ENCODE peak calls at places on chromosomes 4 and X, in five cellular contexts. One of them, this sample, is unnamed.

GRCh38 chr4:151804821-151805220 is 44.0 kb upstream of the GATB start:
- DNase-seq in activated CD8-positive, alpha-beta memory T cell treated with anti-CD3 and anti-CD28 coated beads for 24 hours: no peak
- DNase-seq in brain microvascular endothelial cell: no peak
- DNase-seq in naive B cell: no peak
- DNase-seq in activated CD4-positive, alpha-beta T cell treated with anti-CD3 and anti-CD28 coated beads, Interleukin-2, amount 50 U/mL, for 1 hour: no peak
- DNase-seq in this sample: no peak

GRCh38 chr4:107631568-107631967 is 88.5 kb downstream of the PAPSS1 start:
- DNase-seq in naive B cell: no peak
- DNase-seq in activated CD8-positive, alpha-beta memory T cell treated with anti-CD3 and anti-CD28 coated beads for 24 hours: no peak
- DNase-seq in activated CD4-positive, alpha-beta T cell treated with anti-CD3 and anti-CD28 coated beads, Interleukin-2, amount 50 U/mL, for 1 hour: no peak
- DNase-seq in brain microvascular endothelial cell: no peak
- DNase-seq in this sample: no peak

GRCh38 chr4:155759372-155760252 is 791 bp downstream of the GUCY1B1 start:
- DNase-seq in activated CD4-positive, alpha-beta T cell treated with anti-CD3 and anti-CD28 coated beads, Interleukin-2, amount 50 U/mL, for 1 hour: no peak
- DNase-seq in activated CD8-positive, alpha-beta memory T cell treated with anti-CD3 and anti-CD28 coated beads for 24 hours: peak
- DNase-seq in brain microvascular endothelial cell: no peak
- DNase-seq in naive B cell: peak
- DNase-seq in this sample: no peak

GRCh38 chr4:76772498-76773106 is 125.3 kb downstream of the SOWAHB start:
- DNase-seq in brain microvascular endothelial cell: peak
- DNase-seq in naive B cell: no peak
- DNase-seq in activated CD4-positive, alpha-beta T cell treated with anti-CD3 and anti-CD28 coated beads, Interleukin-2, amount 50 U/mL, for 1 hour: no peak
- DNase-seq in activated CD8-positive, alpha-beta memory T cell treated with anti-CD3 and anti-CD28 coated beads for 24 hours: no peak
- DNase-seq in this sample: no peak

GRCh38 chr4:8940792-8941491 is 69.3 kb upstream of the HMX1 start:
- DNase-seq in activated CD8-positive, alpha-beta memory T cell treated with anti-CD3 and anti-CD28 coated beads for 24 hours: no peak
- DNase-seq in brain microvascular endothelial cell: no peak
- DNase-seq in activated CD4-positive, alpha-beta T cell treated with anti-CD3 and anti-CD28 coated beads, Interleukin-2, amount 50 U/mL, for 1 hour: no peak
- DNase-seq in naive B cell: no peak
- DNase-seq in this sample: no peak

GRCh38 chrX:151458824-151459223 is 61.8 kb downstream of the VMA21 start:
- DNase-seq in activated CD8-positive, alpha-beta memory T cell treated with anti-CD3 and anti-CD28 coated beads for 24 hours: no peak
- DNase-seq in activated CD4-positive, alpha-beta T cell treated with anti-CD3 and anti-CD28 coated beads, Interleukin-2, amount 50 U/mL, for 1 hour: no peak
- DNase-seq in brain microvascular endothelial cell: peak
- DNase-seq in naive B cell: no peak
- DNase-seq in this sample: no peak

GRCh38 chr4:4781936-4782754 is 77.3 kb upstream of the MSX1 start:
- DNase-seq in activated CD4-positive, alpha-beta T cell treated with anti-CD3 and anti-CD28 coated beads, Interleukin-2, amount 50 U/mL, for 1 hour: no peak
- DNase-seq in naive B cell: no peak
- DNase-seq in activated CD8-positive, alpha-beta memory T cell treated with anti-CD3 and anti-CD28 coated beads for 24 hours: no peak
- DNase-seq in brain microvascular endothelial cell: no peak
- DNase-seq in this sample: no peak

GRCh38 chrX:115913575-115913974 is 257.0 kb upstream of the AGTR2 start:
- DNase-seq in activated CD4-positive, alpha-beta T cell treated with anti-CD3 and anti-CD28 coated beads, Interleukin-2, amount 50 U/mL, for 1 hour: no peak
- DNase-seq in brain microvascular endothelial cell: no peak
- DNase-seq in naive B cell: no peak
- DNase-seq in activated CD8-positive, alpha-beta memory T cell treated with anti-CD3 and anti-CD28 coated beads for 24 hours: no peak
- DNase-seq in this sample: no peak

GRCh38 chrX:9253211-9253610 is 211.6 kb upstream of the TBL1X start:
- DNase-seq in activated CD8-positive, alpha-beta memory T cell treated with anti-CD3 and anti-CD28 coated beads for 24 hours: no peak
- DNase-seq in activated CD4-positive, alpha-beta T cell treated with anti-CD3 and anti-CD28 coated beads, Interleukin-2, amount 50 U/mL, for 1 hour: no peak
- DNase-seq in brain microvascular endothelial cell: no peak
- DNase-seq in naive B cell: no peak
- DNase-seq in this sample: no peak

GRCh38 chrX:53280703-53281320 is 572 bp downstream of the IQSEC2 start:
- DNase-seq in activated CD4-positive, alpha-beta T cell treated with anti-CD3 and anti-CD28 coated beads, Interleukin-2, amount 50 U/mL, for 1 hour: no peak
- DNase-seq in brain microvascular endothelial cell: peak
- DNase-seq in naive B cell: no peak
- DNase-seq in activated CD8-positive, alpha-beta memory T cell treated with anti-CD3 and anti-CD28 coated beads for 24 hours: no peak
- DNase-seq in this sample: no peak

GRCh38 chrX:9656277-9656676 is 109.4 kb downstream of the GPR143 start:
- DNase-seq in naive B cell: no peak
- DNase-seq in activated CD8-positive, alpha-beta memory T cell treated with anti-CD3 and anti-CD28 coated beads for 24 hours: peak
- DNase-seq in activated CD4-positive, alpha-beta T cell treated with anti-CD3 and anti-CD28 coated beads, Interleukin-2, amount 50 U/mL, for 1 hour: no peak
- DNase-seq in brain microvascular endothelial cell: peak
- DNase-seq in this sample: no peak

GRCh38 chr4:23915459-23916132 is 25.7 kb upstream of the PPARGC1A start:
- DNase-seq in brain microvascular endothelial cell: no peak
- DNase-seq in activated CD4-positive, alpha-beta T cell treated with anti-CD3 and anti-CD28 coated beads, Interleukin-2, amount 50 U/mL, for 1 hour: no peak
- DNase-seq in naive B cell: no peak
- DNase-seq in activated CD8-positive, alpha-beta memory T cell treated with anti-CD3 and anti-CD28 coated beads for 24 hours: no peak
- DNase-seq in this sample: no peak

GRCh38 chr4:94635172-94635571 is 122.6 kb upstream of the BMPR1B start:
- DNase-seq in naive B cell: no peak
- DNase-seq in activated CD4-positive, alpha-beta T cell treated with anti-CD3 and anti-CD28 coated beads, Interleukin-2, amount 50 U/mL, for 1 hour: no peak
- DNase-seq in brain microvascular endothelial cell: no peak
- DNase-seq in activated CD8-positive, alpha-beta memory T cell treated with anti-CD3 and anti-CD28 coated beads for 24 hours: no peak
- DNase-seq in this sample: no peak

GRCh38 chr4:112358952-112359749 is 62.0 kb downstream of the ALPK1 start:
- DNase-seq in activated CD8-positive, alpha-beta memory T cell treated with anti-CD3 and anti-CD28 coated beads for 24 hours: no peak
- DNase-seq in activated CD4-positive, alpha-beta T cell treated with anti-CD3 and anti-CD28 coated beads, Interleukin-2, amount 50 U/mL, for 1 hour: no peak
- DNase-seq in brain microvascular endothelial cell: no peak
- DNase-seq in naive B cell: no peak
- DNase-seq in this sample: no peak

GRCh38 chr4:178423366-178423765 is 981.1 kb upstream of the AGA start:
- DNase-seq in naive B cell: no peak
- DNase-seq in brain microvascular endothelial cell: no peak
- DNase-seq in activated CD4-positive, alpha-beta T cell treated with anti-CD3 and anti-CD28 coated beads, Interleukin-2, amount 50 U/mL, for 1 hour: no peak
- DNase-seq in activated CD8-positive, alpha-beta memory T cell treated with anti-CD3 and anti-CD28 coated beads for 24 hours: no peak
- DNase-seq in this sample: no peak

GRCh38 chrX:24526616-24527015 is 61.5 kb downstream of the PDK3 start:
- DNase-seq in brain microvascular endothelial cell: no peak
- DNase-seq in activated CD8-positive, alpha-beta memory T cell treated with anti-CD3 and anti-CD28 coated beads for 24 hours: no peak
- DNase-seq in naive B cell: no peak
- DNase-seq in activated CD4-positive, alpha-beta T cell treated with anti-CD3 and anti-CD28 coated beads, Interleukin-2, amount 50 U/mL, for 1 hour: no peak
- DNase-seq in this sample: no peak

GRCh38 chrX:103669745-103670144 is 16.8 kb downstream of the MORF4L2 start:
- DNase-seq in activated CD8-positive, alpha-beta memory T cell treated with anti-CD3 and anti-CD28 coated beads for 24 hours: no peak
- DNase-seq in brain microvascular endothelial cell: no peak
- DNase-seq in naive B cell: no peak
- DNase-seq in activated CD4-positive, alpha-beta T cell treated with anti-CD3 and anti-CD28 coated beads, Interleukin-2, amount 50 U/mL, for 1 hour: no peak
- DNase-seq in this sample: no peak

GRCh38 chr4:22514001-22514400 is 1.9 kb downstream of the ADGRA3 start:
- DNase-seq in brain microvascular endothelial cell: peak
- DNase-seq in activated CD4-positive, alpha-beta T cell treated with anti-CD3 and anti-CD28 coated beads, Interleukin-2, amount 50 U/mL, for 1 hour: no peak
- DNase-seq in naive B cell: no peak
- DNase-seq in activated CD8-positive, alpha-beta memory T cell treated with anti-CD3 and anti-CD28 coated beads for 24 hours: no peak
- DNase-seq in this sample: peak

GRCh38 chrX:44428989-44429627 is 85.6 kb upstream of the EFHC2 start:
- DNase-seq in activated CD4-positive, alpha-beta T cell treated with anti-CD3 and anti-CD28 coated beads, Interleukin-2, amount 50 U/mL, for 1 hour: no peak
- DNase-seq in brain microvascular endothelial cell: no peak
- DNase-seq in activated CD8-positive, alpha-beta memory T cell treated with anti-CD3 and anti-CD28 coated beads for 24 hours: no peak
- DNase-seq in naive B cell: no peak
- DNase-seq in this sample: no peak

GRCh38 chr4:151489462-151490203 is 80.7 kb downstream of the FHIP1A start:
- DNase-seq in brain microvascular endothelial cell: no peak
- DNase-seq in activated CD8-positive, alpha-beta memory T cell treated with anti-CD3 and anti-CD28 coated beads for 24 hours: no peak
- DNase-seq in activated CD4-positive, alpha-beta T cell treated with anti-CD3 and anti-CD28 coated beads, Interleukin-2, amount 50 U/mL, for 1 hour: no peak
- DNase-seq in naive B cell: no peak
- DNase-seq in this sample: no peak

GRCh38 chr4:15182600-15183222 is 180.4 kb downstream of the CPEB2 start:
- DNase-seq in activated CD4-positive, alpha-beta T cell treated with anti-CD3 and anti-CD28 coated beads, Interleukin-2, amount 50 U/mL, for 1 hour: no peak
- DNase-seq in brain microvascular endothelial cell: peak
- DNase-seq in naive B cell: no peak
- DNase-seq in activated CD8-positive, alpha-beta memory T cell treated with anti-CD3 and anti-CD28 coated beads for 24 hours: no peak
- DNase-seq in this sample: no peak